ENCODE peak calls at places on chromosome 14, in four cellular contexts. P is frontal cortex; T is stimulated activated CD4-positive, alpha-beta T cell treated with anti-CD3 and anti-CD28 coated beads, Interleukin-1b, Interleukin-23, amount 100 ng/mL, for 4 hours; G is T-helper 9 cell. I is an unnamed sample.

GRCh38 chr14:87059060-87059827 is 933.7 kb downstream of the GALC start:
- DNase-seq in P (no peak), T (no peak), G (no peak), I (no peak)

GRCh38 chr14:55701638-55702037 is 121.6 kb downstream of the KTN1 start:
- DNase-seq in P (no peak), T (no peak), G (no peak), I (no peak)

GRCh38 chr14:52044791-52045522 is 23.9 kb downstream of the NID2 start:
- DNase-seq in P (no peak), T (no peak), G (no peak), I (no peak)

GRCh38 chr14:43896044-43896443 is 611.0 kb downstream of the FSCB start:
- DNase-seq in P (no peak), T (no peak), G (no peak), I (no peak)

GRCh38 chr14:65301862-65302539 is 110.5 kb upstream of the FUT8 start:
- DNase-seq in P (no peak), T (no peak), G (no peak), I (no peak)

GRCh38 chr14:68363841-68364711 is 428.8 kb downstream of the ZFP36L1 start:
- DNase-seq in P (no peak), T (no peak), G (no peak), I (peak; percentile 61)

GRCh38 chr14:69632154-69632553 is 20.8 kb downstream of the SUSD6 start:
- DNase-seq in P (no peak), T (no peak), G (no peak), I (no peak)

GRCh38 chr14:27077181-27077738 is 479.4 kb upstream of the NOVA1 start:
- DNase-seq in P (no peak), T (no peak), G (no peak), I (no peak)

GRCh38 chr14:62957562-62957961 is 87.7 kb downstream of the KCNH5 start:
- DNase-seq in P (no peak), T (no peak), G (no peak), I (no peak)

GRCh38 chr14:38502241-38502640 is 246.3 kb upstream of the CLEC14A start:
- DNase-seq in P (no peak), T (no peak), G (no peak), I (no peak)

GRCh38 chr14:62301076-62301475 is 538.9 kb downstream of the SNAPC1 start:
- DNase-seq in P (no peak), T (no peak), G (no peak), I (no peak)

GRCh38 chr14:105944632-105945610 is 418.5 kb downstream of the TMEM121 start:
- DNase-seq in P (no peak), T (peak; percentile 73), G (peak; percentile 64), I (no peak)

GRCh38 chr14:51627313-51627712 is 24.4 kb upstream of the FRMD6 start:
- DNase-seq in P (no peak), T (no peak), G (no peak), I (no peak)

GRCh38 chr14:103386632-103387329 is 1.6 kb downstream of the MARK3 start:
- DNase-seq in P (no peak), T (no peak), G (no peak), I (no peak)

GRCh38 chr14:91890291-91890749 is 23.0 kb upstream of the TC2N start:
- DNase-seq in P (no peak), T (no peak), G (no peak), I (peak; percentile 47)

GRCh38 chr14:31990959-31991541 is 86.1 kb upstream of the ARHGAP5 start:
- DNase-seq in P (no peak), T (no peak), G (no peak), I (no peak)

GRCh38 chr14:54737132-54737711 is 165.4 kb downstream of the GCH1 start:
- DNase-seq in P (no peak), T (no peak), G (no peak), I (no peak)

GRCh38 chr14:59728294-59728693 is 142.3 kb downstream of the RTN1 start:
- DNase-seq in P (no peak), T (no peak), G (no peak), I (no peak)